ENCODE peak calls at places on chromosomes 7 and 10, in four cellular contexts. D is K562, L is GM12891, A is GM12878. V is an unnamed sample.

GRCh38 chr7:19116121-19117080 is 1.0 kb downstream of the TWIST1 start:
- DNase-seq in A (no peak), D (no peak), L (no peak), V (no peak)

GRCh38 chr10:3592424-3592823 is 192.6 kb downstream of the KLF6 start:
- DNase-seq in A (no peak), D (no peak), L (no peak), V (no peak)

GRCh38 chr10:112296908-112297331 is 13.7 kb downstream of the TECTB start:
- DNase-seq in D (no peak), L (no peak), A (no peak), V (no peak)

GRCh38 chr7:152897401-152897800 is 137.8 kb downstream of the ACTR3B start:
- DNase-seq in A (no peak), L (no peak), D (no peak), V (no peak)

GRCh38 chr7:135825406-135825805 is 76.8 kb upstream of the FAM180A start:
- DNase-seq in L (no peak), D (no peak), A (no peak), V (no peak)

GRCh38 chr7:65233409-65234034 is 140.1 kb upstream of the ZNF92 start:
- DNase-seq in A (no peak), L (no peak), D (no peak), V (no peak)

GRCh38 chr7:148809856-148810255 is 74.2 kb downstream of the EZH2 start:
- DNase-seq in L (no peak), A (no peak), D (no peak), V (no peak)

GRCh38 chr10:114749014-114749413 is 72.6 kb upstream of the FHIP2A start:
- DNase-seq in D (peak; percentile 6), A (no peak), L (no peak), V (no peak)

GRCh38 chr7:100489121-100489520 is 5.4 kb downstream of the NYAP1 start:
- DNase-seq in A (no peak), D (no peak), L (no peak), V (no peak)

GRCh38 chr7:7564323-7564780 is 2.3 kb upstream of the MIOS start:
- DNase-seq in L (no peak), D (no peak), A (no peak), V (peak; percentile 51)

GRCh38 chr7:107394301-107394700 is 75.6 kb upstream of the GPR22 start:
- DNase-seq in L (no peak), D (no peak), A (no peak), V (no peak)

GRCh38 chr7:149855368-149856305 is 17.5 kb downstream of the ZNF862 start:
- DNase-seq in A (no peak), D (peak; percentile 73), L (no peak), V (no peak)

GRCh38 chr10:17787087-17787942 is 21.8 kb upstream of the MRC1 start:
- DNase-seq in L (no peak), A (no peak), D (no peak), V (no peak)

GRCh38 chr10:132519382-132520146 is 18.0 kb upstream of the INPP5A start:
- DNase-seq in L (no peak), D (no peak), A (no peak), V (no peak)

GRCh38 chr10:82529064-82529463 is 654.1 kb downstream of the NRG3 start:
- DNase-seq in D (no peak), A (no peak), L (no peak), V (no peak)

GRCh38 chr10:75234683-75235374 is 928 bp downstream of the COMTD1 start:
- DNase-seq in A (no peak), L (no peak), D (peak; percentile 58), V (peak; percentile 2)

GRCh38 chr10:121213436-121213835 is 362.3 kb downstream of the WDR11 start:
- DNase-seq in A (no peak), L (no peak), D (no peak), V (no peak)

GRCh38 chr10:112173201-112173600 is 10.4 kb downstream of the GPAM start:
- DNase-seq in L (no peak), A (no peak), D (no peak), V (no peak)

GRCh38 chr10:68870545-68871104 is 30.5 kb upstream of the DDX50 start:
- DNase-seq in A (no peak), L (no peak), D (no peak), V (no peak)

GRCh38 chr7:49488573-49488972 is 284.9 kb upstream of the VWC2 start:
- DNase-seq in A (no peak), D (no peak), L (no peak), V (no peak)

GRCh38 chr7:83947260-83947659 is 247.3 kb downstream of the SEMA3A start:
- DNase-seq in A (no peak), D (peak; percentile 9), L (peak; percentile 2), V (peak; percentile 12)

GRCh38 chr7:80719261-80719660 is 80.8 kb downstream of the CD36 start:
- DNase-seq in L (no peak), D (no peak), A (no peak), V (no peak)

GRCh38 chr10:50382576-50383023 is 131.3 kb upstream of the ASAH2 start:
- DNase-seq in D (no peak), L (no peak), A (no peak), V (no peak)

GRCh38 chr7:15288746-15289145 is 273.1 kb downstream of the AGMO start:
- DNase-seq in L (no peak), D (no peak), A (no peak), V (no peak)

GRCh38 chr7:90403174-90404113 is at the start of gene CLDN12:
- DNase-seq in L (peak; percentile 33), A (peak; percentile 76), D (peak; percentile 83), V (peak; percentile 94)

GRCh38 chr7:123805287-123805686 is 39.7 kb upstream of the HYAL4 start:
- DNase-seq in L (no peak), A (no peak), D (no peak), V (no peak)

GRCh38 chr10:57699944-57700343 is 567.8 kb downstream of the IPMK start:
- DNase-seq in D (no peak), L (no peak), A (no peak), V (no peak)

GRCh38 chr10:100829103-100829870 is 83.5 kb upstream of the SLF2 start:
- DNase-seq in A (no peak), L (no peak), D (peak; percentile 36), V (no peak)

GRCh38 chr10:100828744-100829102 is 83.3 kb downstream of the PAX2 start:
- DNase-seq in A (no peak), D (peak; percentile 53), L (no peak), V (no peak)

GRCh38 chr10:100829933-100830727 is 82.6 kb upstream of the SLF2 start:
- DNase-seq in D (no peak), L (no peak), A (no peak), V (no peak)

GRCh38 chr10:100830728-100831110 is 82.0 kb upstream of the SLF2 start:
- DNase-seq in D (no peak), A (no peak), L (no peak), V (no peak)

GRCh38 chr10:100831742-100832141 is 81.0 kb upstream of the SLF2 start:
- DNase-seq in A (no peak), D (no peak), L (no peak), V (no peak)
- TF ChIP-seq SPI1 in A (no peak), D (no peak), L (no peak), V (no peak)

GRCh38 chr10:7264313-7264741 is 146.5 kb downstream of the SFMBT2 start:
- DNase-seq in D (no peak), L (no peak), A (no peak), V (no peak)
- TF ChIP-seq SPI1 in D (no peak), L (no peak), A (no peak), V (no peak)

GRCh38 chr10:33837736-33838135 is 503.3 kb upstream of the NRP1 start:
- DNase-seq in D (no peak), A (no peak), L (no peak), V (no peak)
- TF ChIP-seq SPI1 in D (no peak), A (no peak), L (no peak), V (no peak)

DNA sequence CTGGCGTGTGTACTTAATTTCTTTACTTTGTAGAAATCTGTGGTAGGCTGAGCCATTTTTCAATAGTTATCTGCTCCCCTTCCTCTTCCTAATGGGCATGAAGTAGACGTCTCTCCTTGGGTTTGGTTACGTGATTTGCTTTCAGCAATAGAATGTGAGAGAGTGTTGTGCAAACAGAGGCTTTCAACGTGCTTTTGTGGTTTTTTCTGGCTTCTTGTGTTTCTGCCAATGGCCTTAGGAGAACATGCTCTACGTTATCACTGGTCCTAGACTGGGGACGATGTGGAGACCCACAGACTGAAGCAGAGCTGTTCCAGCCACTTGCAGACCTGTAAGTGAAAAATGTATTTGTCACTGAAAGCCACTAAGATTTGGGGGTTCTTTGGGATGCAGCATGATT is 107.2 kb upstream of the NPTX2 start:
- DNase-seq in D (no peak), L (no peak), A (no peak), V (peak; percentile 5)
- TF ChIP-seq SPI1 in D (no peak), L (no peak), A (no peak), V (no peak)